ENCODE peak calls at places on chromosome 1, in eight cellular contexts. N is suprapubic skin, D is tibial nerve, U is GM12878, X is heart left ventricle, T is IMR-90, F is breast epithelium, V is uterus. H is an unnamed sample.

GRCh38 chr1:186057086-186057485 is 318.0 kb downstream of the TPR start:
- DNase-seq in N (no peak), D (no peak), U (no peak), F (no peak), T (no peak), V (no peak), X (no peak), H (no peak)

GRCh38 chr1:205513774-205514173 is 9.3 kb downstream of the CDK18 start:
- DNase-seq in F (no peak), V (no peak), D (no peak), U (no peak), T (no peak), X (no peak), N (no peak), H (no peak)

GRCh38 chr1:30384286-30385245 is 338.8 kb downstream of the MATN1 start:
- DNase-seq in T (no peak), V (peak), U (no peak), X (no peak), F (peak), N (peak), D (no peak), H (peak)

GRCh38 chr1:23643668-23644554 is 47.7 kb upstream of the RPL11 start:
- DNase-seq in U (no peak), D (no peak), F (no peak), N (no peak), V (no peak), T (no peak), X (no peak), H (no peak)

GRCh38 chr1:17831619-17832018 is 76.5 kb downstream of the ACTL8 start:
- DNase-seq in U (no peak), D (no peak), F (no peak), T (peak), X (peak), V (no peak), N (no peak), H (peak)

GRCh38 chr1:192729500-192729899 is 79.3 kb upstream of the RGS2 start:
- DNase-seq in F (no peak), X (no peak), D (no peak), V (no peak), U (no peak), T (no peak), N (no peak), H (no peak)

GRCh38 chr1:24639881-24640280 is 3.2 kb upstream of the SRRM1 start:
- DNase-seq in F (no peak), V (no peak), D (no peak), U (no peak), X (no peak), T (no peak), N (no peak), H (no peak)

GRCh38 chr1:41478118-41478748 is 6.2 kb downstream of the EDN2 start:
- DNase-seq in N (no peak), V (no peak), T (no peak), F (no peak), U (no peak), X (peak), D (no peak), H (no peak)

GRCh38 chr1:24289937-24290595 is 29.1 kb upstream of the GRHL3 start:
- DNase-seq in V (peak), T (peak), X (peak), F (peak), D (peak), U (no peak), N (peak), H (peak)

GRCh38 chr1:207335695-207336363 is 14.4 kb downstream of the CD55 start:
- DNase-seq in X (no peak), T (no peak), N (no peak), F (no peak), D (no peak), U (peak), V (no peak), H (no peak)

GRCh38 chr1:168243200-168243599 is 17.4 kb downstream of the SFT2D2 start:
- DNase-seq in D (no peak), F (no peak), N (no peak), V (no peak), U (no peak), T (no peak), X (no peak), H (no peak)

GRCh38 chr1:157993179-157994080 is at the start of gene KIRREL1:
- DNase-seq in N (peak), T (peak), U (no peak), V (peak), D (peak), X (peak), F (no peak), H (peak)
- TF ChIP-seq POLR2A in N (no peak), T (peak), U (no peak), V (peak), D (peak), X (no peak), F (no peak), H (no peak)

DNA sequence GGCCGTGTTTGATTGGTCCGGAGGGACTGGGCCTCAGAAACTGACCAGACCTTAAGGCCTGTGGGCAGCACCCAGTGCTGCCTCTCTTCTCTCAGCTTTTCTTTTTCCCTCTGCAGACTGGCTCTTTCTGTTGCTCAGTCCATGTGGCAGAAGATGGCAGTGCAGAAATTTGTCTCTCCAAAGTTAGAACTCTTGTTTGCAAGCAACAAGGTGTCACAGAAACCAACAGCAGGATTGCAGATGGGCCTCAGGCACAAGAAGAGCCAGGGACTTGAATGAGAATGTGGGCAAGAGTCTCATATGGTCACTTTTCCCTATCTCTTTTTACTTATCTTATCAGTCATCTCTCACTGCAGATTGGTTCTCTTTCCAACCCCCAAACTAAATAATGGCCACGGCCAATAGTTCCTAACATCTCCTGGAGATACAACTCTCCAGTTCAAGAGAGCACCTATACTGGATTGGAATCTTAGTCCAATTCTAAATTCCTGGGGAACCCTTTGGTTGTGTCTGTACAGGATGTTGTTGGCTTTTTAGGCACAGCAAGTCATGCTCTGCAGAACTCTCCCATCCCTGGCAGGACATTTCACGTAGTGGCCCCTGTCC is 95.4 kb upstream of the RALGPS2 start:
- DNase-seq in T (no peak), U (no peak), V (no peak), X (no peak), F (no peak), D (no peak), N (no peak), H (no peak)
- TF ChIP-seq CTCF in T (peak), U (no peak), V (no peak), X (no peak), F (no peak), D (no peak), N (no peak), H (no peak)

DNA sequence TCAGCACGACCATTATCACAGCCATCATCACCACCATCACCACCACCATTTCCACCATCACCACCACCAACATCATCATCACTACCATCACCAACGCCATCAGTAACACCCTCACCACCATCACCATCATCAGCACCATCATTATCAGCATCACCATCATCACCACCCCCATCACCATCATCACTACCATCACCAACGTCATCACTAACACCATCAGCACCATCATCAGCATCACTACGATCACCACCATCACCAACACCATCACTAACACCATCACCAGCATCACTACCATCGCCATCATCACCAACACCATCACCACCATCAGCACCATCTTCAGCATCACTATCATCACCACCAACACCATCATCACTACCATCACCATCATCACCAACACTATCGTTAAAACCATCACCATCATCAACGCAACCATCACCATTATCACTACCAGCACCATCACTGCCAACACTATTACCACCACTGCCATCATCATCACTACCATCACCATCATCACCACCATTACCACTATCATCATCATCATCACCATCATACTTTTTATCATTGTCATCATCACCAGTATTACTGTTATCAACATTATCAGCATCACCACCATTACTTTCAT is 1.3 kb downstream of the TAS1R2 start:
- DNase-seq in T (no peak), X (no peak), V (no peak), N (no peak), D (no peak), F (no peak), U (no peak), H (no peak)
- H3K4me3 ChIP-seq in T (no peak), X (no peak), V (no peak), N (no peak), D (no peak), F (no peak), U (no peak), H (no peak)

GRCh38 chr1:171784779-171785178 is 3.3 kb downstream of the METTL13 start:
- DNase-seq in F (no peak), N (no peak), U (no peak), T (no peak), D (no peak), V (no peak), X (no peak), H (no peak)

GRCh38 chr1:171785766-171786165 is 4.3 kb downstream of the METTL13 start:
- DNase-seq in V (no peak), T (no peak), X (no peak), U (no peak), D (no peak), N (no peak), F (no peak), H (no peak)

GRCh38 chr1:171783816-171784530 is 2.5 kb downstream of the METTL13 start:
- DNase-seq in X (no peak), U (no peak), V (no peak), D (no peak), N (no peak), F (no peak), T (no peak), H (peak)

GRCh38 chr1:171780583-171781166 is 785 bp upstream of the METTL13 start:
- DNase-seq in N (no peak), U (no peak), D (no peak), T (no peak), V (no peak), X (no peak), F (no peak), H (no peak)

GRCh38 chr1:171781167-171781875 is at the start of gene METTL13:
- DNase-seq in T (peak), V (peak), U (peak), F (peak), D (peak), X (peak), N (peak), H (peak)
- TF ChIP-seq POLR2A in T (peak), V (peak), U (peak), F (peak), D (peak), X (peak), N (peak), H (no peak)

GRCh38 chr1:36165145-36165544 is 9.2 kb downstream of the MAP7D1 start:
- DNase-seq in D (no peak), V (no peak), T (no peak), N (no peak), F (no peak), X (no peak), U (no peak), H (no peak)
- TF ChIP-seq CTCF in D (no peak), V (no peak), T (no peak), N (no peak), F (no peak), X (no peak), U (no peak), H (no peak)

GRCh38 chr1:232416026-232416568 is 213.8 kb downstream of the SIPA1L2 start:
- DNase-seq in N (no peak), V (no peak), T (no peak), F (no peak), D (no peak), X (no peak), U (no peak), H (no peak)
- H3K4me3 ChIP-seq in N (no peak), V (no peak), T (no peak), F (no peak), D (no peak), X (no peak), U (no peak), H (no peak)

DNA sequence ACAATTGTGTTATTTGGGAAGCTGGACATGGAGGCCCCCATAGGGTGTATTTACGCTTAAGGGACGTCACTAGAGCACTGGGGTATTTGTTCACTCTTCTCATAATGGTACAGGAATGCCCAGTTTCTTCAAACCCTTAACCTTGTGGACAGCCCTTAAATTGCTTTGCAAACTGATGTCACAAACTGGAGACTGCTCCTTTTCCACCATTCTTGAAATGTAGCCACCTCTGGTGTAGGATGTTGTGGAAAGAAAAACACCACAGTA is 993 bp downstream of the UBAP2L start:
- DNase-seq in V (no peak), D (no peak), T (peak), N (no peak), X (no peak), F (no peak), U (no peak), H (no peak)
- TF ChIP-seq POLR2A in V (no peak), D (no peak), T (no peak), N (no peak), X (no peak), F (no peak), U (no peak), H (no peak)

GRCh38 chr1:47529520-47530098 is 91.8 kb downstream of the FOXD2 start:
- DNase-seq in F (no peak), X (no peak), D (no peak), U (no peak), V (no peak), T (no peak), N (no peak), H (no peak)
- TF ChIP-seq CTCF in F (no peak), X (peak), D (no peak), U (peak), V (no peak), T (peak), N (peak), H (peak)

DNA sequence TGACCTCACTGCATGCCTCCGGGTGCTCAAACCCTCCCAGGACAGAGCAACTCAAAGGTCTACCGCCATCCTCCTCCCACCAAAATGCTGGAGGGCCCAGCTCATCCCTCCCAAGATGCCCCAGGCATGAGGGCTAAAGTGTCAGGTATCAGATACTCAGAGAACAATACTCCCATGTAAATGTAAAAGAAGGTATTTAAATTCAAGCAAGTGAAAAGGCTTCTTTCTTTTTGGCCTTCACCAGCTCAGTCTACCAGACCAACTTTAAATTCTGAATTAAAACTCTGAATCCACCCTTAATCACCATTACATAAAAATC is 3.0 kb downstream of the PARP1 start:
- DNase-seq in T (no peak), U (no peak), N (no peak), X (no peak), V (no peak), F (no peak), D (no peak), H (no peak)
- H3K4me3 ChIP-seq in T (no peak), U (peak), N (no peak), X (no peak), V (no peak), F (no peak), D (no peak), H (no peak)

H was measured in upper lobe of left lung.